ENCODE peak calls at places on chromosomes 2 and 18, in eight cellular contexts. G is breast epithelium, E is uterus, I is GM23338, N is heart right ventricle, D is tibial nerve, C is thoracic aorta, Q is IMR-90. Z is an unnamed sample.

GRCh38 chr18:76405761-76406356 is 89.2 kb downstream of the ZNF516 start:
- DNase-seq in I (peak; percentile 81), Q (peak; percentile 30), C (peak; percentile 51), N (peak; percentile 57), D (peak; percentile 81), E (no peak), G (no peak), Z (no peak)

GRCh38 chr18:2223859-2224258 is 347.4 kb downstream of the METTL4 start:
- DNase-seq in D (peak; percentile 33), G (no peak), I (peak; percentile 69), C (no peak), E (no peak), Q (peak; percentile 6), N (no peak), Z (no peak)

GRCh38 chr2:234958746-234959395 is 7.1 kb downstream of the SH3BP4 start:
- DNase-seq in C (no peak), G (peak; percentile 47), D (no peak), E (no peak), Q (no peak), N (no peak), I (no peak), Z (no peak)

GRCh38 chr18:33577688-33578370 is at the start of gene ASXL3:
- DNase-seq in C (peak; percentile 7), Q (no peak), D (peak; percentile 23), N (peak; percentile 61), E (peak; percentile 26), G (no peak), I (peak; percentile 67), Z (peak; percentile 28)

GRCh38 chr2:168758970-168759820 is 43.2 kb upstream of the NOSTRIN start:
- DNase-seq in E (no peak), G (no peak), C (no peak), N (no peak), Q (peak; percentile 59), D (peak; percentile 26), I (peak; percentile 56), Z (no peak)

GRCh38 chr2:116094196-116094595 is 1651.8 kb downstream of the DPP10 start:
- DNase-seq in Q (no peak), E (no peak), C (no peak), G (no peak), I (peak; percentile 58), D (no peak), N (no peak), Z (peak; percentile 55)

GRCh38 chr2:180707867-180708205 is 272.6 kb upstream of the UBE2E3 start:
- DNase-seq in E (no peak), Q (peak; percentile 92), D (no peak), C (no peak), N (no peak), I (no peak), G (no peak), Z (no peak)

GRCh38 chr2:119429225-119430000 is 2.2 kb upstream of the TMEM37 start:
- DNase-seq in E (no peak), N (no peak), I (no peak), C (no peak), D (peak; percentile 52), G (no peak), Q (no peak), Z (no peak)

GRCh38 chr2:54641988-54642387 is 81.5 kb upstream of the EML6 start:
- DNase-seq in E (no peak), Q (no peak), I (no peak), G (no peak), C (no peak), N (peak; percentile 61), D (no peak), Z (no peak)

GRCh38 chr18:10524507-10525425 is 1.1 kb upstream of the NAPG start:
- DNase-seq in Q (peak; percentile 50), D (no peak), G (no peak), N (no peak), E (peak; percentile 42), C (no peak), I (no peak), Z (no peak)

GRCh38 chr2:37100054-37100453 is 15.7 kb downstream of the GPATCH11 start:
- DNase-seq in G (no peak), Q (no peak), D (no peak), N (no peak), E (no peak), I (peak; percentile 12), C (no peak), Z (no peak)

GRCh38 chr2:37109523-37109922 is 25.2 kb downstream of the GPATCH11 start:
- DNase-seq in I (no peak), C (no peak), G (no peak), N (no peak), Q (peak; percentile 6), E (no peak), D (no peak), Z (no peak)

GRCh38 chr2:37110306-37111212 is 26.2 kb downstream of the GPATCH11 start:
- DNase-seq in I (no peak), N (no peak), E (no peak), Q (peak; percentile 4), G (no peak), C (no peak), D (no peak), Z (no peak)

DNA sequence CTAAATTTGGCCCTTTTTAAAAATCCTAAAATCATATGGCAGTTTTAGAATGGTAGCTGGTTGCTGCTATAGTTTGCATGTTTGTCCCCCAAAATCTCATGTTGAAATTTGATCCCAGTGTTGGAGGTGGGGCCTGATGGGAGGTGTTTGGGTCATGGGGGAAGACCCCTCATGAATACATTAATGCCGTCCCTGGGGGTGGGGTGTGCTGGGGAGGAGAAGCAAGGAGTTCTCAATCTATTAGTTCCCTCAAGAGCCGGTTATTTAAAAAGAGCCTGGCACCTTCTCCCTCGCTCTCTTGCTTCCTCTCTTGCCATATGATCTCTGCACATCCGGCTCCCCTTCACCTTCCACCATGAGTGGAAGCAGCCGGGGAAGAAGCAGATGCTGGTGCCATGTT is 20.8 kb downstream of the GPATCH11 start:
- DNase-seq in G (no peak), N (no peak), D (no peak), E (no peak), Q (no peak), C (no peak), I (peak; percentile 69), Z (no peak)
- TF ChIP-seq CTCF in G (no peak), N (no peak), D (no peak), E (no peak), Q (no peak), C (no peak), I (no peak), Z (no peak)

GRCh38 chr2:70897203-70897976 is 38.3 kb upstream of the ATP6V1B1 start:
- DNase-seq in G (no peak), N (no peak), C (no peak), I (no peak), E (no peak), Q (no peak), D (no peak), Z (peak; percentile 52)

GRCh38 chr2:70896765-70897202 is 38.9 kb upstream of the ATP6V1B1 start:
- DNase-seq in I (peak; percentile 66), N (no peak), Q (no peak), C (no peak), G (no peak), D (no peak), E (no peak), Z (no peak)

GRCh38 chr2:70898363-70899240 is 37.1 kb upstream of the ATP6V1B1 start:
- DNase-seq in N (no peak), D (no peak), C (no peak), Q (no peak), I (peak; percentile 74), G (no peak), E (no peak), Z (no peak)

GRCh38 chr2:70895998-70896764 is 39.5 kb upstream of the ATP6V1B1 start:
- DNase-seq in G (no peak), E (no peak), Q (no peak), I (no peak), C (no peak), N (no peak), D (no peak), Z (no peak)

GRCh38 chr2:70897977-70898226 is 37.8 kb upstream of the ATP6V1B1 start:
- DNase-seq in N (no peak), E (no peak), G (no peak), D (no peak), C (no peak), I (no peak), Q (no peak), Z (no peak)
- H3K27me3 ChIP-seq in N (peaks cover 34% of the 10 kb centered on the region), E (peaks cover 50% of the 10 kb centered on the region), G (no peaks in the 10 kb centered on the region), D (no peaks in the 10 kb centered on the region), C (peaks cover 13% of the 10 kb centered on the region), I (peaks cover 100% of the 10 kb centered on the region), Q (peaks cover 72% of the 10 kb centered on the region), Z (no peaks in the 10 kb centered on the region)

DNA sequence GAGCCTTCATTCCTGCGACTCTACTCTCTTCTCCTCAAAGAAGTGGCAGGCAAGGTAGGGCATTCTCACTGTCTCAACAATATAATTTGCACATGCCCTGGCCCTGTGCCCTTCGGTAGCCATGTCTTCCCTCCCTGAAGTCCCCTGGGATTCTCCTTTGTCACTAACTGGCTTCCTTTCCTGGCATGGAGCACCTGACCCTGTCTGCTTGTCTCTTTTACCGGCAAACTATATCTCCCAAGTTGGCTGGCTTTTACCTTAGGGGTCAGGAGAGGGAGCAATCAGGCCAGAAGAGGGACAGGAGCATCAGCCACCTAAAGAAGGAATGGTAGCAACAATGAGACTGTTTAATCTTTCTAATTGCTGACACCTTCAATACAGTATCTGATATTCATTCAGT is 51.9 kb upstream of the RMDN2 start:
- DNase-seq in C (no peak), D (no peak), E (no peak), N (no peak), I (peak; percentile 43), Q (no peak), G (no peak), Z (no peak)
- H3K4me1 ChIP-seq in C (peaks cover 16% of the 10 kb centered on the region), D (peaks cover 31% of the 10 kb centered on the region), E (peaks cover 7% of the 10 kb centered on the region), N (peaks cover 16% of the 10 kb centered on the region), I (peaks cover 7% of the 10 kb centered on the region), Q (peaks cover 16% of the 10 kb centered on the region), G (no peaks in the 10 kb centered on the region), Z (peaks cover 5% of the 10 kb centered on the region)

GRCh38 chr2:47737191-47737975 is 45.6 kb upstream of the MSH6 start:
- DNase-seq in E (no peak), I (no peak), G (no peak), Q (no peak), C (no peak), D (no peak), N (no peak), Z (no peak)

GRCh38 chr2:47741101-47741500 is 41.8 kb upstream of the MSH6 start:
- DNase-seq in Q (no peak), D (no peak), E (no peak), C (no peak), G (no peak), N (no peak), I (no peak), Z (no peak)

GRCh38 chr2:47744074-47744473 is 38.9 kb upstream of the MSH6 start:
- DNase-seq in C (no peak), E (no peak), Q (no peak), D (no peak), I (no peak), G (no peak), N (no peak), Z (no peak)

GRCh38 chr2:47738331-47738730 is 44.6 kb upstream of the MSH6 start:
- DNase-seq in Q (no peak), D (no peak), G (no peak), C (no peak), E (no peak), N (no peak), I (no peak), Z (no peak)

DNA sequence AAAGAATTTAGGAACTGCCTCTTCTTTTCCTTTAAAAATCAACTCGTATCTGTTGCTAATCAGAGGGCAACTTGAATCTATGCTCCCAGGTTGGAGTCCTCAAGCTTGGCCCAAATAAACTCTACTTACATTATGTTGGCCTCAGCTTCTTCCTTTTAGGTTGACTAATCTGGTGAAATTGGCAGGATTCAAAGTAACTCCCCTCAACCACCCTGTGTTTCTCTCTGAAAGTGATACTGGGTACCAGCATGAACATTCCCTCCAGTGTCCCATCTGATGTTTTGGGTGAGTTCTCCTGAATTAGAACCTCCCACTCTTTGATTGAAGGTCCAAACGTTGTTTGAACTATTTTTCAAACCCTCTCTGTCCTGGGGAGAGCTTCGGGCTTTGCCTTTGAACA is 41.3 kb upstream of the MSH6 start:
- DNase-seq in C (no peak), G (no peak), I (no peak), D (no peak), Q (no peak), N (no peak), E (no peak), Z (no peak)
- TF ChIP-seq CTCF in C (no peak), G (no peak), I (no peak), D (no peak), Q (no peak), N (no peak), E (no peak), Z (no peak)